ENCODE peak calls at places on chromosomes 2 and 18, in five cellular contexts. One of them, this sample, is unnamed.
A peak's percentile ranks its signal among the peaks of the same experiment; 100 is the strongest.

GRCh38 chr18:49111191-49111988 is 160.6 kb upstream of the SMAD7 start:
- DNase-seq in stimulated activated naive B cell treated with anti-CD40 and anti-IgM and Interleukin-4, amounts not matched to agents 10 μg/mL and 1 μg/mL and 100 μg/mL, for 72 hours: no peak
- DNase-seq in NB4: no peak
- DNase-seq in activated naive CD8-positive, alpha-beta T cell treated with anti-CD3 and anti-CD28 coated beads, Interleukin-2, amount 50 U/mL, for 24 hours: no peak
- DNase-seq in DND-41: no peak
- DNase-seq in this sample: no peak

GRCh38 chr18:21740474-21740723 is 193 bp upstream of the MIB1 start:
- DNase-seq in stimulated activated naive B cell treated with anti-CD40 and anti-IgM and Interleukin-4, amounts not matched to agents 10 μg/mL and 1 μg/mL and 100 μg/mL, for 72 hours: peak; percentile 97
- DNase-seq in NB4: peak; percentile 96
- DNase-seq in activated naive CD8-positive, alpha-beta T cell treated with anti-CD3 and anti-CD28 coated beads, Interleukin-2, amount 50 U/mL, for 24 hours: no peak
- DNase-seq in DND-41: peak; percentile 98
- DNase-seq in this sample: peak; percentile 86

GRCh38 chr2:157903051-157903625 is 27.0 kb upstream of the ACVR1 start:
- DNase-seq in stimulated activated naive B cell treated with anti-CD40 and anti-IgM and Interleukin-4, amounts not matched to agents 10 μg/mL and 1 μg/mL and 100 μg/mL, for 72 hours: no peak
- DNase-seq in NB4: no peak
- DNase-seq in activated naive CD8-positive, alpha-beta T cell treated with anti-CD3 and anti-CD28 coated beads, Interleukin-2, amount 50 U/mL, for 24 hours: no peak
- DNase-seq in DND-41: no peak
- DNase-seq in this sample: no peak

GRCh38 chr18:10318686-10318960 is 135.8 kb upstream of the APCDD1 start:
- DNase-seq in stimulated activated naive B cell treated with anti-CD40 and anti-IgM and Interleukin-4, amounts not matched to agents 10 μg/mL and 1 μg/mL and 100 μg/mL, for 72 hours: no peak
- DNase-seq in NB4: no peak
- DNase-seq in activated naive CD8-positive, alpha-beta T cell treated with anti-CD3 and anti-CD28 coated beads, Interleukin-2, amount 50 U/mL, for 24 hours: no peak
- DNase-seq in DND-41: no peak
- DNase-seq in this sample: no peak

GRCh38 chr2:40457846-40458245 is 6.0 kb upstream of the SLC8A1 start:
- DNase-seq in stimulated activated naive B cell treated with anti-CD40 and anti-IgM and Interleukin-4, amounts not matched to agents 10 μg/mL and 1 μg/mL and 100 μg/mL, for 72 hours: no peak
- DNase-seq in NB4: no peak
- DNase-seq in activated naive CD8-positive, alpha-beta T cell treated with anti-CD3 and anti-CD28 coated beads, Interleukin-2, amount 50 U/mL, for 24 hours: no peak
- DNase-seq in DND-41: no peak
- DNase-seq in this sample: no peak

GRCh38 chr2:196277002-196277401 is 105.6 kb upstream of the STK17B start:
- DNase-seq in stimulated activated naive B cell treated with anti-CD40 and anti-IgM and Interleukin-4, amounts not matched to agents 10 μg/mL and 1 μg/mL and 100 μg/mL, for 72 hours: no peak
- DNase-seq in NB4: peak; percentile 78
- DNase-seq in activated naive CD8-positive, alpha-beta T cell treated with anti-CD3 and anti-CD28 coated beads, Interleukin-2, amount 50 U/mL, for 24 hours: no peak
- DNase-seq in DND-41: no peak
- DNase-seq in this sample: no peak

GRCh38 chr2:137938204-137938603 is 26.1 kb upstream of the HNMT start:
- DNase-seq in stimulated activated naive B cell treated with anti-CD40 and anti-IgM and Interleukin-4, amounts not matched to agents 10 μg/mL and 1 μg/mL and 100 μg/mL, for 72 hours: no peak
- DNase-seq in NB4: no peak
- DNase-seq in activated naive CD8-positive, alpha-beta T cell treated with anti-CD3 and anti-CD28 coated beads, Interleukin-2, amount 50 U/mL, for 24 hours: no peak
- DNase-seq in DND-41: no peak
- DNase-seq in this sample: no peak

GRCh38 chr18:33115917-33116316 is 324.6 kb downstream of the CCDC178 start:
- DNase-seq in stimulated activated naive B cell treated with anti-CD40 and anti-IgM and Interleukin-4, amounts not matched to agents 10 μg/mL and 1 μg/mL and 100 μg/mL, for 72 hours: no peak
- DNase-seq in NB4: no peak
- DNase-seq in activated naive CD8-positive, alpha-beta T cell treated with anti-CD3 and anti-CD28 coated beads, Interleukin-2, amount 50 U/mL, for 24 hours: no peak
- DNase-seq in DND-41: no peak
- DNase-seq in this sample: no peak

GRCh38 chr2:146821836-146822316 is 1023.0 kb upstream of the ACVR2A start:
- DNase-seq in stimulated activated naive B cell treated with anti-CD40 and anti-IgM and Interleukin-4, amounts not matched to agents 10 μg/mL and 1 μg/mL and 100 μg/mL, for 72 hours: no peak
- DNase-seq in NB4: no peak
- DNase-seq in activated naive CD8-positive, alpha-beta T cell treated with anti-CD3 and anti-CD28 coated beads, Interleukin-2, amount 50 U/mL, for 24 hours: no peak
- DNase-seq in DND-41: no peak
- DNase-seq in this sample: no peak

GRCh38 chr18:56711706-56712445 is 60.7 kb downstream of the WDR7 start:
- DNase-seq in stimulated activated naive B cell treated with anti-CD40 and anti-IgM and Interleukin-4, amounts not matched to agents 10 μg/mL and 1 μg/mL and 100 μg/mL, for 72 hours: no peak
- DNase-seq in NB4: no peak
- DNase-seq in activated naive CD8-positive, alpha-beta T cell treated with anti-CD3 and anti-CD28 coated beads, Interleukin-2, amount 50 U/mL, for 24 hours: no peak
- DNase-seq in DND-41: no peak
- DNase-seq in this sample: no peak

GRCh38 chr18:76394780-76395476 is 100.1 kb downstream of the ZNF516 start:
- DNase-seq in stimulated activated naive B cell treated with anti-CD40 and anti-IgM and Interleukin-4, amounts not matched to agents 10 μg/mL and 1 μg/mL and 100 μg/mL, for 72 hours: no peak
- DNase-seq in NB4: peak; percentile 34
- DNase-seq in activated naive CD8-positive, alpha-beta T cell treated with anti-CD3 and anti-CD28 coated beads, Interleukin-2, amount 50 U/mL, for 24 hours: no peak
- DNase-seq in DND-41: no peak
- DNase-seq in this sample: no peak

GRCh38 chr18:39841133-39842041 is 2113.6 kb upstream of the PIK3C3 start:
- DNase-seq in stimulated activated naive B cell treated with anti-CD40 and anti-IgM and Interleukin-4, amounts not matched to agents 10 μg/mL and 1 μg/mL and 100 μg/mL, for 72 hours: no peak
- DNase-seq in NB4: peak; percentile 6
- DNase-seq in activated naive CD8-positive, alpha-beta T cell treated with anti-CD3 and anti-CD28 coated beads, Interleukin-2, amount 50 U/mL, for 24 hours: no peak
- DNase-seq in DND-41: no peak
- DNase-seq in this sample: no peak

GRCh38 chr2:67974564-67975430 is 88.0 kb downstream of the C1D start:
- DNase-seq in stimulated activated naive B cell treated with anti-CD40 and anti-IgM and Interleukin-4, amounts not matched to agents 10 μg/mL and 1 μg/mL and 100 μg/mL, for 72 hours: no peak
- DNase-seq in NB4: peak; percentile 44
- DNase-seq in activated naive CD8-positive, alpha-beta T cell treated with anti-CD3 and anti-CD28 coated beads, Interleukin-2, amount 50 U/mL, for 24 hours: no peak
- DNase-seq in DND-41: no peak
- DNase-seq in this sample: no peak

GRCh38 chr2:120368086-120368485 is 22.1 kb downstream of the INHBB start:
- DNase-seq in stimulated activated naive B cell treated with anti-CD40 and anti-IgM and Interleukin-4, amounts not matched to agents 10 μg/mL and 1 μg/mL and 100 μg/mL, for 72 hours: no peak
- DNase-seq in NB4: no peak
- DNase-seq in activated naive CD8-positive, alpha-beta T cell treated with anti-CD3 and anti-CD28 coated beads, Interleukin-2, amount 50 U/mL, for 24 hours: no peak
- DNase-seq in DND-41: no peak
- DNase-seq in this sample: no peak

GRCh38 chr2:159892990-159893389 is 95.0 kb upstream of the CD302 start:
- DNase-seq in stimulated activated naive B cell treated with anti-CD40 and anti-IgM and Interleukin-4, amounts not matched to agents 10 μg/mL and 1 μg/mL and 100 μg/mL, for 72 hours: no peak
- DNase-seq in NB4: no peak
- DNase-seq in activated naive CD8-positive, alpha-beta T cell treated with anti-CD3 and anti-CD28 coated beads, Interleukin-2, amount 50 U/mL, for 24 hours: no peak
- DNase-seq in DND-41: no peak
- DNase-seq in this sample: no peak

GRCh38 chr2:54575379-54575888 is 119.3 kb downstream of the SPTBN1 start:
- DNase-seq in stimulated activated naive B cell treated with anti-CD40 and anti-IgM and Interleukin-4, amounts not matched to agents 10 μg/mL and 1 μg/mL and 100 μg/mL, for 72 hours: no peak
- DNase-seq in NB4: peak; percentile 65
- DNase-seq in activated naive CD8-positive, alpha-beta T cell treated with anti-CD3 and anti-CD28 coated beads, Interleukin-2, amount 50 U/mL, for 24 hours: no peak
- DNase-seq in DND-41: no peak
- DNase-seq in this sample: no peak

GRCh38 chr2:216516730-216517350 is 18.2 kb downstream of the RPL37A start:
- DNase-seq in stimulated activated naive B cell treated with anti-CD40 and anti-IgM and Interleukin-4, amounts not matched to agents 10 μg/mL and 1 μg/mL and 100 μg/mL, for 72 hours: no peak
- DNase-seq in NB4: peak; percentile 70
- DNase-seq in activated naive CD8-positive, alpha-beta T cell treated with anti-CD3 and anti-CD28 coated beads, Interleukin-2, amount 50 U/mL, for 24 hours: no peak
- DNase-seq in DND-41: no peak
- DNase-seq in this sample: no peak

GRCh38 chr2:224894356-224894755 is 147.9 kb downstream of the DOCK10 start:
- DNase-seq in stimulated activated naive B cell treated with anti-CD40 and anti-IgM and Interleukin-4, amounts not matched to agents 10 μg/mL and 1 μg/mL and 100 μg/mL, for 72 hours: peak; percentile 10
- DNase-seq in NB4: peak; percentile 85
- DNase-seq in activated naive CD8-positive, alpha-beta T cell treated with anti-CD3 and anti-CD28 coated beads, Interleukin-2, amount 50 U/mL, for 24 hours: no peak
- DNase-seq in DND-41: no peak
- DNase-seq in this sample: peak; percentile 20

GRCh38 chr2:216857131-216857550 is 2.7 kb downstream of the TNP1 start:
- DNase-seq in stimulated activated naive B cell treated with anti-CD40 and anti-IgM and Interleukin-4, amounts not matched to agents 10 μg/mL and 1 μg/mL and 100 μg/mL, for 72 hours: no peak
- DNase-seq in NB4: no peak
- DNase-seq in activated naive CD8-positive, alpha-beta T cell treated with anti-CD3 and anti-CD28 coated beads, Interleukin-2, amount 50 U/mL, for 24 hours: peak; percentile 20
- DNase-seq in DND-41: peak; percentile 37
- DNase-seq in this sample: no peak

GRCh38 chr2:195407782-195408181 is 249.2 kb upstream of the SLC39A10 start:
- DNase-seq in stimulated activated naive B cell treated with anti-CD40 and anti-IgM and Interleukin-4, amounts not matched to agents 10 μg/mL and 1 μg/mL and 100 μg/mL, for 72 hours: no peak
- DNase-seq in NB4: peak; percentile 33
- DNase-seq in activated naive CD8-positive, alpha-beta T cell treated with anti-CD3 and anti-CD28 coated beads, Interleukin-2, amount 50 U/mL, for 24 hours: no peak
- DNase-seq in DND-41: no peak
- DNase-seq in this sample: no peak

GRCh38 chr18:22203035-22203434 is 33.6 kb downstream of the GATA6 start:
- DNase-seq in stimulated activated naive B cell treated with anti-CD40 and anti-IgM and Interleukin-4, amounts not matched to agents 10 μg/mL and 1 μg/mL and 100 μg/mL, for 72 hours: no peak
- DNase-seq in NB4: no peak
- DNase-seq in activated naive CD8-positive, alpha-beta T cell treated with anti-CD3 and anti-CD28 coated beads, Interleukin-2, amount 50 U/mL, for 24 hours: no peak
- DNase-seq in DND-41: no peak
- DNase-seq in this sample: no peak

GRCh38 chr2:54520687-54521086 is 64.6 kb downstream of the SPTBN1 start:
- DNase-seq in stimulated activated naive B cell treated with anti-CD40 and anti-IgM and Interleukin-4, amounts not matched to agents 10 μg/mL and 1 μg/mL and 100 μg/mL, for 72 hours: no peak
- DNase-seq in NB4: no peak
- DNase-seq in activated naive CD8-positive, alpha-beta T cell treated with anti-CD3 and anti-CD28 coated beads, Interleukin-2, amount 50 U/mL, for 24 hours: no peak
- DNase-seq in DND-41: no peak
- DNase-seq in this sample: no peak

GRCh38 chr2:112760149-112760548 is 4.3 kb downstream of the CKAP2L start:
- DNase-seq in stimulated activated naive B cell treated with anti-CD40 and anti-IgM and Interleukin-4, amounts not matched to agents 10 μg/mL and 1 μg/mL and 100 μg/mL, for 72 hours: no peak
- DNase-seq in NB4: no peak
- DNase-seq in activated naive CD8-positive, alpha-beta T cell treated with anti-CD3 and anti-CD28 coated beads, Interleukin-2, amount 50 U/mL, for 24 hours: no peak
- DNase-seq in DND-41: no peak
- DNase-seq in this sample: no peak

GRCh38 chr2:170733821-170734600 is 18.9 kb downstream of the SP5 start:
- DNase-seq in stimulated activated naive B cell treated with anti-CD40 and anti-IgM and Interleukin-4, amounts not matched to agents 10 μg/mL and 1 μg/mL and 100 μg/mL, for 72 hours: no peak
- DNase-seq in NB4: no peak
- DNase-seq in activated naive CD8-positive, alpha-beta T cell treated with anti-CD3 and anti-CD28 coated beads, Interleukin-2, amount 50 U/mL, for 24 hours: no peak
- DNase-seq in DND-41: no peak
- DNase-seq in this sample: no peak

GRCh38 chr2:100513650-100514049 is 43.4 kb downstream of the NMS start:
- DNase-seq in stimulated activated naive B cell treated with anti-CD40 and anti-IgM and Interleukin-4, amounts not matched to agents 10 μg/mL and 1 μg/mL and 100 μg/mL, for 72 hours: no peak
- DNase-seq in NB4: peak; percentile 76
- DNase-seq in activated naive CD8-positive, alpha-beta T cell treated with anti-CD3 and anti-CD28 coated beads, Interleukin-2, amount 50 U/mL, for 24 hours: no peak
- DNase-seq in DND-41: no peak
- DNase-seq in this sample: no peak